ENCODE peak calls at places on chromosomes 2 and 18, in eight cellular contexts. J, D, G, S, R, O, K and I are unnamed samples.

GRCh38 chr2:142586693-142587432 is 290.6 kb upstream of the KYNU start:
- DNase-seq in J (no peak), D (no peak), G (peak), S (no peak), R (no peak), O (no peak), K (no peak), I (no peak)

GRCh38 chr2:144694456-144694855 is 174.5 kb upstream of the ZEB2 start:
- DNase-seq in J (no peak), D (no peak), G (no peak), S (no peak), R (no peak), O (no peak), K (no peak), I (no peak)

GRCh38 chr18:25453556-25454269 is 101.7 kb upstream of the ZNF521 start:
- DNase-seq in J (no peak), D (no peak), G (no peak), S (peak), R (no peak), O (no peak), K (no peak), I (no peak)

GRCh38 chr2:120104002-120104467 is 91.2 kb downstream of the EPB41L5 start:
- DNase-seq in J (no peak), D (no peak), G (no peak), S (peak), R (no peak), O (peak), K (no peak), I (peak)

GRCh38 chr2:202387608-202388342 is 11.6 kb downstream of the BMPR2 start:
- DNase-seq in J (no peak), D (no peak), G (no peak), S (no peak), R (no peak), O (no peak), K (no peak), I (no peak)

GRCh38 chr2:175062787-175063585 is 57.8 kb upstream of the CHN1 start:
- DNase-seq in J (no peak), D (no peak), G (no peak), S (no peak), R (peak), O (no peak), K (no peak), I (no peak)

GRCh38 chr2:63364866-63365265 is 223.4 kb downstream of the WDPCP start:
- DNase-seq in J (peak), D (no peak), G (no peak), S (no peak), R (peak), O (no peak), K (no peak), I (no peak)

GRCh38 chr2:41718703-41719102 is 329.1 kb upstream of the PKDCC start:
- DNase-seq in J (no peak), D (no peak), G (no peak), S (no peak), R (no peak), O (no peak), K (no peak), I (no peak)

GRCh38 chr2:206989306-206989705 is 50.0 kb downstream of the CPO start:
- DNase-seq in J (no peak), D (no peak), G (peak), S (peak), R (peak), O (peak), K (no peak), I (no peak)

GRCh38 chr2:238883315-238884004 is 35.6 kb downstream of the TWIST2 start:
- DNase-seq in J (no peak), D (no peak), G (no peak), S (peak), R (no peak), O (no peak), K (no peak), I (no peak)

GRCh38 chr2:102112271-102112670 is 30.3 kb upstream of the IL1R1 start:
- DNase-seq in J (no peak), D (no peak), G (no peak), S (no peak), R (no peak), O (no peak), K (no peak), I (no peak)

GRCh38 chr2:62014102-62014501 is 108.6 kb downstream of the COMMD1 start:
- DNase-seq in J (no peak), D (no peak), G (no peak), S (peak), R (peak), O (peak), K (peak), I (no peak)

GRCh38 chr2:85470850-85471800 is 52.6 kb downstream of the SH2D6 start:
- DNase-seq in J (no peak), D (no peak), G (peak), S (no peak), R (no peak), O (peak), K (no peak), I (peak)

GRCh38 chr2:162318280-162319222 is at the start of gene IFIH1:
- DNase-seq in J (peak), D (no peak), G (peak), S (peak), R (peak), O (peak), K (peak), I (peak)

GRCh38 chr2:56230171-56230570 is 46.4 kb downstream of the CCDC85A start:
- DNase-seq in J (no peak), D (no peak), G (no peak), S (peak), R (no peak), O (no peak), K (no peak), I (no peak)

GRCh38 chr2:176818653-176819052 is 393.9 kb upstream of the HNRNPA3 start:
- DNase-seq in J (no peak), D (no peak), G (no peak), S (no peak), R (no peak), O (no peak), K (no peak), I (no peak)

GRCh38 chr2:232104076-232104646 is 142.6 kb downstream of the DIS3L2 start:
- DNase-seq in J (no peak), D (no peak), G (no peak), S (no peak), R (no peak), O (no peak), K (no peak), I (peak)

GRCh38 chr2:136281281-136282117 is 163.6 kb upstream of the CXCR4 start:
- DNase-seq in J (no peak), D (no peak), G (peak), S (no peak), R (no peak), O (no peak), K (no peak), I (no peak)

GRCh38 chr2:5695641-5696350 is 3.6 kb downstream of the SOX11 start:
- DNase-seq in J (peak), D (peak), G (peak), S (no peak), R (no peak), O (no peak), K (no peak), I (no peak)

GRCh38 chr2:27016801-27017325 is 15.9 kb upstream of the TMEM214 start:
- DNase-seq in J (peak), D (no peak), G (peak), S (peak), R (peak), O (peak), K (peak), I (peak)

GRCh38 chr2:217429981-217430500 is 570.2 kb upstream of the TNP1 start:
- DNase-seq in J (no peak), D (no peak), G (no peak), S (peak), R (no peak), O (no peak), K (no peak), I (peak)

GRCh38 chr2:62473428-62473827 is 32.6 kb downstream of the TMEM17 start:
- DNase-seq in J (no peak), D (no peak), G (no peak), S (no peak), R (no peak), O (no peak), K (no peak), I (no peak)

GRCh38 chr2:19355931-19356544 is 2.4 kb downstream of the OSR1 start:
- DNase-seq in J (no peak), D (no peak), G (peak), S (peak), R (no peak), O (no peak), K (no peak), I (no peak)

GRCh38 chr18:45324081-45324480 is 291.2 kb upstream of the SLC14A2 start:
- DNase-seq in J (no peak), D (no peak), G (no peak), S (no peak), R (no peak), O (no peak), K (no peak), I (no peak)

GRCh38 chr2:105934467-105934866 is 189.8 kb downstream of the NCK2 start:
- DNase-seq in J (no peak), D (no peak), G (no peak), S (no peak), R (no peak), O (no peak), K (no peak), I (no peak)

GRCh38 chr2:212811036-212811805 is 272.6 kb upstream of the ERBB4 start:
- DNase-seq in J (peak), D (no peak), G (no peak), S (peak), R (no peak), O (no peak), K (no peak), I (peak)

GRCh38 chr2:166126014-166126639 is 1.7 kb downstream of the SCN1A start:
- DNase-seq in J (no peak), D (no peak), G (no peak), S (no peak), R (no peak), O (no peak), K (no peak), I (no peak)

GRCh38 chr2:188965554-188965953 is 8.6 kb upstream of the COL3A1 start:
- DNase-seq in J (no peak), D (no peak), G (no peak), S (no peak), R (no peak), O (no peak), K (no peak), I (no peak)

GRCh38 chr18:49476664-49477411 is 10.2 kb downstream of the C18orf32 start:
- DNase-seq in J (no peak), D (no peak), G (no peak), S (peak), R (no peak), O (peak), K (no peak), I (no peak)

GRCh38 chr2:86393521-86394490 is 47.4 kb upstream of the KDM3A start:
- DNase-seq in J (no peak), D (no peak), G (no peak), S (peak), R (no peak), O (no peak), K (no peak), I (peak)

GRCh38 chr2:156430236-156430977 is 5.8 kb upstream of the GPD2 start:
- DNase-seq in J (no peak), D (no peak), G (no peak), S (no peak), R (no peak), O (no peak), K (no peak), I (peak)

GRCh38 chr2:42161444-42161843 is 7.7 kb upstream of the EML4 start:
- DNase-seq in J (no peak), D (no peak), G (no peak), S (no peak), R (no peak), O (no peak), K (no peak), I (no peak)

GRCh38 chr2:128607440-128607839 is 288.8 kb upstream of the HS6ST1 start:
- DNase-seq in J (no peak), D (no peak), G (no peak), S (no peak), R (no peak), O (no peak), K (no peak), I (no peak)